ENCODE peak calls at places on chromosomes 13 and 19, in five cellular contexts. One of them, this sample, is unnamed.

GRCh38 chr19:1935484-1936208 is 5.3 kb upstream of the CSNK1G2 start:
- DNase-seq in activated T-helper 9 cell treated with anti-CD3 and anti-CD28 coated beads, Interleukin-2, amount 50 U/mL, for 16 hours: no peak
- DNase-seq in AG04450: no peak
- DNase-seq in activated naive CD4-positive, alpha-beta T cell treated with anti-CD3 and anti-CD28 coated beads, Interleukin-2, amount 10 ng/mL, durations not matched to agents 7 days and 5 days: peak
- DNase-seq in thoracic aorta: no peak
- DNase-seq in this sample: no peak

GRCh38 chr13:26679945-26680516 is 80.6 kb downstream of the GPR12 start:
- DNase-seq in thoracic aorta: no peak
- DNase-seq in activated naive CD4-positive, alpha-beta T cell treated with anti-CD3 and anti-CD28 coated beads, Interleukin-2, amount 10 ng/mL, durations not matched to agents 7 days and 5 days: no peak
- DNase-seq in activated T-helper 9 cell treated with anti-CD3 and anti-CD28 coated beads, Interleukin-2, amount 50 U/mL, for 16 hours: no peak
- DNase-seq in AG04450: no peak
- DNase-seq in this sample: no peak

GRCh38 chr19:3968556-3969434 is 2.1 kb downstream of the DAPK3 start:
- DNase-seq in activated naive CD4-positive, alpha-beta T cell treated with anti-CD3 and anti-CD28 coated beads, Interleukin-2, amount 10 ng/mL, durations not matched to agents 7 days and 5 days: no peak
- DNase-seq in AG04450: peak
- DNase-seq in thoracic aorta: peak
- DNase-seq in activated T-helper 9 cell treated with anti-CD3 and anti-CD28 coated beads, Interleukin-2, amount 50 U/mL, for 16 hours: no peak
- DNase-seq in this sample: peak

GRCh38 chr13:113405481-113406300 is 41.8 kb upstream of the GRTP1 start:
- DNase-seq in thoracic aorta: no peak
- DNase-seq in activated naive CD4-positive, alpha-beta T cell treated with anti-CD3 and anti-CD28 coated beads, Interleukin-2, amount 10 ng/mL, durations not matched to agents 7 days and 5 days: peak
- DNase-seq in activated T-helper 9 cell treated with anti-CD3 and anti-CD28 coated beads, Interleukin-2, amount 50 U/mL, for 16 hours: no peak
- DNase-seq in AG04450: no peak
- DNase-seq in this sample: no peak

GRCh38 chr19:32719611-32720059 is at the start of gene TDRD12:
- DNase-seq in activated naive CD4-positive, alpha-beta T cell treated with anti-CD3 and anti-CD28 coated beads, Interleukin-2, amount 10 ng/mL, durations not matched to agents 7 days and 5 days: no peak
- DNase-seq in thoracic aorta: no peak
- DNase-seq in AG04450: no peak
- DNase-seq in activated T-helper 9 cell treated with anti-CD3 and anti-CD28 coated beads, Interleukin-2, amount 50 U/mL, for 16 hours: no peak
- DNase-seq in this sample: no peak

GRCh38 chr19:4369888-4370260 is 26.5 kb downstream of the MPND start:
- DNase-seq in activated naive CD4-positive, alpha-beta T cell treated with anti-CD3 and anti-CD28 coated beads, Interleukin-2, amount 10 ng/mL, durations not matched to agents 7 days and 5 days: peak
- DNase-seq in thoracic aorta: no peak
- DNase-seq in activated T-helper 9 cell treated with anti-CD3 and anti-CD28 coated beads, Interleukin-2, amount 50 U/mL, for 16 hours: peak
- DNase-seq in AG04450: no peak
- DNase-seq in this sample: no peak

GRCh38 chr19:49503582-49503962 is 7.3 kb downstream of the RPS11 start:
- DNase-seq in activated T-helper 9 cell treated with anti-CD3 and anti-CD28 coated beads, Interleukin-2, amount 50 U/mL, for 16 hours: no peak
- DNase-seq in thoracic aorta: no peak
- DNase-seq in activated naive CD4-positive, alpha-beta T cell treated with anti-CD3 and anti-CD28 coated beads, Interleukin-2, amount 10 ng/mL, durations not matched to agents 7 days and 5 days: no peak
- DNase-seq in AG04450: no peak
- DNase-seq in this sample: no peak

GRCh38 chr13:106418556-106418955 is 116.9 kb downstream of the EFNB2 start:
- DNase-seq in activated naive CD4-positive, alpha-beta T cell treated with anti-CD3 and anti-CD28 coated beads, Interleukin-2, amount 10 ng/mL, durations not matched to agents 7 days and 5 days: no peak
- DNase-seq in thoracic aorta: no peak
- DNase-seq in activated T-helper 9 cell treated with anti-CD3 and anti-CD28 coated beads, Interleukin-2, amount 50 U/mL, for 16 hours: no peak
- DNase-seq in AG04450: peak
- DNase-seq in this sample: peak

This sample was measured in HS-5.